ENCODE peak calls at places on chromosomes 16 and 17, in four cellular contexts. W, C, T and E are unnamed samples.
A peak's percentile ranks its signal among the peaks of the same experiment; 100 is the strongest.

GRCh38 chr17:2244545-2245525 is 58.8 kb downstream of the SMG6 start:
- DNase-seq in W (peak; percentile 80), T (peak; percentile 85), C (peak; percentile 84), E (peak; percentile 76)

GRCh38 chr17:44417553-44417952 is 28.1 kb upstream of the ITGA2B start:
- DNase-seq in W (peak; percentile 7), T (no peak), C (no peak), E (peak; percentile 98)

GRCh38 chr17:19364699-19365498 is 2.4 kb upstream of the B9D1 start:
- DNase-seq in C (no peak), W (no peak), T (no peak), E (no peak)

GRCh38 chr16:73753931-73754330 is 542.7 kb upstream of the PSMD7 start:
- DNase-seq in W (no peak), T (no peak), C (no peak), E (no peak)

GRCh38 chr17:40318835-40319332 is 9.9 kb downstream of the RARA start:
- DNase-seq in T (peak; percentile 39), C (peak; percentile 45), W (no peak), E (no peak)

GRCh38 chr17:32586666-32587065 is 99.9 kb downstream of the CDK5R1 start:
- DNase-seq in C (no peak), T (no peak), W (peak; percentile 28), E (peak; percentile 8)

GRCh38 chr17:81741594-81742452 is 29.7 kb downstream of the SLC25A10 start:
- DNase-seq in W (no peak), C (no peak), T (no peak), E (no peak)

GRCh38 chr17:29241015-29241963 is 5.4 kb upstream of the CRYBA1 start:
- DNase-seq in C (no peak), W (peak; percentile 90), T (no peak), E (peak; percentile 87)

GRCh38 chr17:57868007-57868774 is 18.3 kb upstream of the MRPS23 start:
- DNase-seq in T (peak; percentile 48), W (peak; percentile 28), C (peak; percentile 68), E (peak; percentile 93)

GRCh38 chr16:49089533-49089932 is 192.1 kb downstream of the CBLN1 start:
- DNase-seq in T (no peak), W (no peak), C (no peak), E (no peak)

GRCh38 chr17:58692239-58693055 is at the start of gene RAD51C:
- DNase-seq in W (peak; percentile 65), T (peak; percentile 87), C (peak; percentile 78), E (peak; percentile 94)

GRCh38 chr16:22139008-22139407 is 23.3 kb upstream of the SDR42E2 start:
- DNase-seq in W (no peak), T (no peak), C (no peak), E (peak; percentile 41)

GRCh38 chr17:72518810-72519597 is 398.2 kb downstream of the SOX9 start:
- DNase-seq in T (peak; percentile 90), W (no peak), C (no peak), E (peak; percentile 86)

GRCh38 chr16:31869511-31870201 is 4.0 kb upstream of the ZNF267 start:
- DNase-seq in C (peak; percentile 81), T (peak; percentile 56), W (peak; percentile 89), E (peak; percentile 69)

GRCh38 chr16:87581867-87582220 is 20.5 kb upstream of the JPH3 start:
- DNase-seq in T (peak; percentile 65), C (peak; percentile 25), W (peak; percentile 98), E (peak; percentile 89)

GRCh38 chr16:82229800-82230619 is 60.0 kb upstream of the MPHOSPH6 start:
- DNase-seq in C (peak; percentile 42), W (peak; percentile 55), T (peak; percentile 85), E (peak; percentile 81)

GRCh38 chr17:2876467-2876866 is 80.2 kb downstream of the RAP1GAP2 start:
- DNase-seq in W (no peak), T (no peak), C (no peak), E (no peak)

GRCh38 chr16:88456356-88457292 is 3.5 kb downstream of the ZFPM1 start:
- DNase-seq in T (no peak), W (no peak), C (peak; percentile 51), E (no peak)

GRCh38 chr16:25135239-25135878 is 23.8 kb downstream of the LCMT1 start:
- DNase-seq in C (no peak), W (peak; percentile 65), T (peak; percentile 63), E (peak; percentile 78)

GRCh38 chr17:58391302-58391984 is 25.9 kb downstream of the RNF43 start:
- DNase-seq in T (peak; percentile 96), C (no peak), W (peak; percentile 30), E (peak; percentile 99)

GRCh38 chr16:53809088-53809951 is 105.4 kb downstream of the FTO start:
- DNase-seq in W (peak; percentile 82), T (no peak), C (no peak), E (peak; percentile 75)

GRCh38 chr16:31472559-31473203 is 729 bp downstream of the TGFB1I1 start:
- DNase-seq in C (peak; percentile 41), W (peak; percentile 97), T (peak; percentile 92), E (peak; percentile 69)

GRCh38 chr16:26976913-26977312 is 89.8 kb upstream of the C16orf82 start:
- DNase-seq in C (no peak), W (no peak), T (no peak), E (no peak)

GRCh38 chr17:66255527-66255971 is 26.3 kb upstream of the APOH start:
- DNase-seq in C (no peak), T (no peak), W (no peak), E (no peak)

GRCh38 chr17:67500677-67501300 is 123.7 kb downstream of the PITPNC1 start:
- DNase-seq in C (no peak), W (no peak), T (no peak), E (no peak)

DNA sequence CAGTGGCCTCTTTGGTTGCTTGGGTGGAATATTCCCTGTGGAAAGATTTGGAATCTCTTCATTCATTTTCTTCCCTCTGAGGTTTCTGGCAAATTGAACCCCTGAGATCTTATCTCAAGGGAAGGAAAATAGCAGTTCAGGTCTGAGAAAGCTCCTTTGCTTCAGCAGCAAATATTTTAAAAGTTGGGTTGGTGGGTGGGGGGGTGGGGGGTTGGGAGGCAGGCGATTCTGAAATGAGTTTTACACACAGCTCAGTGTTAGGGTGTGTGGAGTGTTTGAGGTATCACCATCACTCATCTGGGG is 6.9 kb downstream of the TBX2 start:
- DNase-seq in T (no peak), W (no peak), C (no peak), E (no peak)
- H3K36me3 ChIP-seq in T (no peaks in the 10 kb centered on the region), W (peaks cover 22% of the 10 kb centered on the region), C (no peaks in the 10 kb centered on the region), E (no peaks in the 10 kb centered on the region)

GRCh38 chr16:58487566-58488351 is 12.2 kb upstream of the NDRG4 start:
- DNase-seq in C (peak; percentile 66), W (peak; percentile 63), T (peak; percentile 76), E (peak; percentile 78)
- TF ChIP-seq CTCF in C (peak; percentile 79), W (peak; percentile 92), T (peak; percentile 81), E (peak; percentile 79)

DNA sequence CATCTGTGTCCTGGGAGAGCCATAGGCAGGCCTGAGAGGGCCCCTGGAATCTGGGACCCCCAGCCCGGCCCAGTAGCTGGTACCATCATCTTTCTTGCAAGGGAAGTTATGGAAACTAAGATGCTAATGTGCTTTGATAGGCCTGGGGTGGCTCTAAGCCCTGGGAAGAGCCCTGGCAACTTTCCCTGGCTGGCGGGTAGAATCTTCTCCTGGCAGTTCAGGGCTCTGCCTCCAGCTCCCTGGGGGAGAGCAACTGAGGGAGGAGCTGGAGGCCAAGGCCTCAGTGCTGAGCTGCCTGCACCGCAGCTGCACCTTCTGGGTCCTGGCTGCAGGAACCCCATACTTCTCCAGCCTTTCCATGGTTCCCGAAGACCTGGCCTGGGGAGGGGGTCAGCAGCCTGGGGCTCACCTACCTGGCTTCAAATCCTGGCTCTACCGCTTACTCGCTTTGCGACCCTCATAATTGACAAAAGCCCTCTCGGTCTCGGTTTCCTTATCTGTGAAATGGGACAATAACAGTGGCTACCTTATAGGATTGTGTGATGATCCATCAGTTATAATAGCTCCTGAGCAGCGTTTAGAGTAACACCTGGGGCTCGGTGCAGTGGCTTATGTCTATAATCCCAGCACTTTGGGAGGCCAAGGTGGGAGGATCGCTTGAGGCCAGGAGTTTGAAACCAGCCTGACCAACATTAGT is 333.7 kb downstream of the SEC14L1 start:
- DNase-seq in W (no peak), T (no peak), C (no peak), E (no peak)
- H3K36me3 ChIP-seq in W (peaks cover 6% of the 10 kb centered on the region), T (no peaks in the 10 kb centered on the region), C (no peaks in the 10 kb centered on the region), E (peaks cover 11% of the 10 kb centered on the region)

GRCh38 chr16:68737730-68738590 is 868 bp downstream of the CDH1 start:
- DNase-seq in T (peak; percentile 89), C (no peak), W (no peak), E (peak; percentile 52)
- TF ChIP-seq CTCF in T (peak; percentile 36), C (peak; percentile 67), W (no peak), E (peak; percentile 28)

GRCh38 chr16:56409195-56409594 is 16.1 kb downstream of the AMFR start:
- DNase-seq in T (no peak), W (no peak), C (no peak), E (peak; percentile 79)
- H3K36me3 ChIP-seq in T (no peaks in the 10 kb centered on the region), W (peaks cover 14% of the 10 kb centered on the region), C (no peaks in the 10 kb centered on the region), E (peaks cover 24% of the 10 kb centered on the region)

GRCh38 chr16:46974352-46974751 is 878 bp upstream of the DNAJA2 start:
- DNase-seq in W (no peak), C (peak; percentile 23), T (no peak), E (no peak)
- TF ChIP-seq CTCF in W (peak; percentile 32), C (peak; percentile 32), T (no peak), E (no peak)

GRCh38 chr16:85991856-85992255 is 92.9 kb downstream of the IRF8 start:
- DNase-seq in W (no peak), C (no peak), T (no peak), E (no peak)
- H3K36me3 ChIP-seq in W (no peaks in the 10 kb centered on the region), C (no peaks in the 10 kb centered on the region), T (no peaks in the 10 kb centered on the region), E (no peaks in the 10 kb centered on the region)

GRCh38 chr16:5639531-5639930 is 541.9 kb upstream of the EEF2KMT start:
- DNase-seq in W (no peak), T (no peak), C (no peak), E (no peak)

GRCh38 chr16:5634781-5635180 is 537.2 kb upstream of the EEF2KMT start:
- DNase-seq in C (no peak), W (no peak), T (no peak), E (no peak)

GRCh38 chr16:5633845-5634440 is 536.3 kb upstream of the EEF2KMT start:
- DNase-seq in W (peak; percentile 0), T (no peak), C (no peak), E (peak; percentile 35)
- TF ChIP-seq CTCF in W (peak; percentile 22), T (no peak), C (peak; percentile 34), E (peak; percentile 54)